ENCODE peak calls at places on chromosomes 1 and 21, in four cellular contexts. One of them, this sample, is unnamed.

GRCh38 chr1:152442765-152443164 is 28.7 kb upstream of the CRNN start:
- DNase-seq in RPMI7951: peak
- DNase-seq in GM12865: no peak
- DNase-seq in M059J: peak
- DNase-seq in this sample: no peak

GRCh38 chr1:48492392-48492791 is 20.4 kb upstream of the SPATA6 start:
- DNase-seq in RPMI7951: peak
- DNase-seq in GM12865: no peak
- DNase-seq in M059J: no peak
- DNase-seq in this sample: no peak

GRCh38 chr1:7552402-7552801 is 218.7 kb upstream of the VAMP3 start:
- DNase-seq in RPMI7951: peak
- DNase-seq in GM12865: no peak
- DNase-seq in M059J: peak
- DNase-seq in this sample: peak

GRCh38 chr1:165403835-165404482 is 41.0 kb downstream of the RXRG start:
- DNase-seq in RPMI7951: no peak
- DNase-seq in GM12865: peak
- DNase-seq in M059J: peak
- DNase-seq in this sample: no peak

GRCh38 chr1:40532844-40533424 is 1.5 kb downstream of the ZNF684 start:
- DNase-seq in RPMI7951: peak
- DNase-seq in GM12865: peak
- DNase-seq in M059J: peak
- DNase-seq in this sample: no peak

GRCh38 chr1:116232989-116233514 is 121.9 kb downstream of the MAB21L3 start:
- DNase-seq in RPMI7951: no peak
- DNase-seq in GM12865: peak
- DNase-seq in M059J: peak
- DNase-seq in this sample: no peak

GRCh38 chr1:34763142-34763781 is 3.7 kb downstream of the GJB4 start:
- DNase-seq in RPMI7951: peak
- DNase-seq in GM12865: no peak
- DNase-seq in M059J: peak
- DNase-seq in this sample: no peak

GRCh38 chr1:66711420-66711819 is 40.8 kb upstream of the DYNLT5 start:
- DNase-seq in RPMI7951: peak
- DNase-seq in GM12865: peak
- DNase-seq in M059J: peak
- DNase-seq in this sample: no peak

GRCh38 chr1:38114231-38114630 is 67.6 kb upstream of the POU3F1 start:
- DNase-seq in RPMI7951: no peak
- DNase-seq in GM12865: no peak
- DNase-seq in M059J: peak
- DNase-seq in this sample: no peak

GRCh38 chr1:162305969-162306368 is 70.7 kb downstream of the SPATA46 start:
- DNase-seq in RPMI7951: no peak
- DNase-seq in GM12865: no peak
- DNase-seq in M059J: peak
- DNase-seq in this sample: no peak

GRCh38 chr21:33238565-33239255 is 9.0 kb downstream of the IFNAR2 start:
- DNase-seq in RPMI7951: peak
- DNase-seq in GM12865: peak
- DNase-seq in M059J: peak
- DNase-seq in this sample: no peak

GRCh38 chr1:24739241-24739640 is 6.0 kb upstream of the CLIC4 start:
- DNase-seq in RPMI7951: no peak
- DNase-seq in GM12865: no peak
- DNase-seq in M059J: no peak
- DNase-seq in this sample: peak

GRCh38 chr1:106676021-106676420 is 380.5 kb upstream of the PRMT6 start:
- DNase-seq in RPMI7951: no peak
- DNase-seq in GM12865: no peak
- DNase-seq in M059J: no peak
- DNase-seq in this sample: no peak

GRCh38 chr1:223700942-223701637 is 11.2 kb upstream of the CAPN2 start:
- DNase-seq in RPMI7951: peak
- DNase-seq in GM12865: no peak
- DNase-seq in M059J: peak
- DNase-seq in this sample: no peak

GRCh38 chr1:74908797-74909196 is 175.8 kb downstream of the TYW3 start:
- DNase-seq in RPMI7951: no peak
- DNase-seq in GM12865: no peak
- DNase-seq in M059J: no peak
- DNase-seq in this sample: no peak

GRCh38 chr1:226029093-226029496 is 30.0 kb upstream of the SDE2 start:
- DNase-seq in RPMI7951: no peak
- DNase-seq in GM12865: peak
- DNase-seq in M059J: no peak
- DNase-seq in this sample: no peak

GRCh38 chr1:207981976-207982375 is 71.1 kb upstream of the CD34 start:
- DNase-seq in RPMI7951: peak
- DNase-seq in GM12865: peak
- DNase-seq in M059J: no peak
- DNase-seq in this sample: no peak

GRCh38 chr21:40680311-40680710 is 166.6 kb downstream of the DSCAM start:
- DNase-seq in RPMI7951: no peak
- DNase-seq in GM12865: no peak
- DNase-seq in M059J: no peak
- DNase-seq in this sample: no peak

GRCh38 chr1:174469687-174470086 is 21.9 kb downstream of the GPR52 start:
- DNase-seq in RPMI7951: peak
- DNase-seq in GM12865: no peak
- DNase-seq in M059J: peak
- DNase-seq in this sample: no peak

GRCh38 chr21:37793660-37794059 is 122.6 kb downstream of the KCNJ6 start:
- DNase-seq in RPMI7951: peak
- DNase-seq in GM12865: no peak
- DNase-seq in M059J: peak
- DNase-seq in this sample: no peak

GRCh38 chr1:26828352-26829093 is 2.0 kb downstream of the ZDHHC18 start:
- DNase-seq in RPMI7951: no peak
- DNase-seq in GM12865: peak
- DNase-seq in M059J: no peak
- DNase-seq in this sample: peak

GRCh38 chr1:91883470-91883869 is 2.5 kb downstream of the TGFBR3 start:
- DNase-seq in RPMI7951: peak
- DNase-seq in GM12865: peak
- DNase-seq in M059J: peak
- DNase-seq in this sample: no peak

GRCh38 chr21:38925923-38926322 is 120.2 kb downstream of the ETS2 start:
- DNase-seq in RPMI7951: peak
- DNase-seq in GM12865: no peak
- DNase-seq in M059J: peak
- DNase-seq in this sample: peak

GRCh38 chr21:18493420-18493819 is 89.8 kb upstream of the TMPRSS15 start:
- DNase-seq in RPMI7951: peak
- DNase-seq in GM12865: no peak
- DNase-seq in M059J: peak
- DNase-seq in this sample: no peak

GRCh38 chr21:45297329-45297728 is 9.6 kb upstream of the POFUT2 start:
- DNase-seq in RPMI7951: no peak
- DNase-seq in GM12865: no peak
- DNase-seq in M059J: no peak
- DNase-seq in this sample: no peak

GRCh38 chr21:27681841-27682240 is 715.0 kb upstream of the ADAMTS5 start:
- DNase-seq in RPMI7951: peak
- DNase-seq in GM12865: no peak
- DNase-seq in M059J: peak
- DNase-seq in this sample: no peak

GRCh38 chr1:92408825-92409224 is 77.9 kb downstream of the GFI1 start:
- DNase-seq in RPMI7951: peak
- DNase-seq in GM12865: no peak
- DNase-seq in M059J: peak
- DNase-seq in this sample: no peak

This sample was measured in Right ventricle myocardium superior.